ENCODE peak calls at places on chromosomes 1 and 21, in five cellular contexts. S is NCI-H1694 treated with DMSO at 0.1 percent for 48 hours, K is GM20000, F is HEK293T, R is left ventricle myocardium superior. Q is an unnamed sample.

GRCh38 chr1:119516680-119517079 is 9.7 kb downstream of the HSD3B1 start:
- DNase-seq in F (no peak), K (no peak), S (no peak), R (no peak), Q (no peak)

GRCh38 chr1:154157520-154158306 is 2.8 kb upstream of the NUP210L start:
- DNase-seq in K (peak), R (no peak), S (no peak), F (no peak), Q (no peak)

GRCh38 chr1:3688356-3688755 is 36.0 kb downstream of the TP73 start:
- DNase-seq in R (no peak), S (no peak), F (no peak), K (peak), Q (no peak)

GRCh38 chr1:85616011-85616705 is 35.6 kb downstream of the CCN1 start:
- DNase-seq in F (no peak), R (no peak), K (no peak), S (no peak), Q (no peak)

GRCh38 chr1:63662056-63662836 is 69.0 kb downstream of the PGM1 start:
- DNase-seq in K (no peak), S (no peak), F (no peak), R (peak), Q (no peak)

GRCh38 chr1:84780000-84780716 is 89.9 kb upstream of the SSX2IP start:
- DNase-seq in F (no peak), S (no peak), K (no peak), R (no peak), Q (no peak)

GRCh38 chr1:235093685-235094592 is 34.7 kb downstream of the TOMM20 start:
- DNase-seq in F (peak), R (peak), K (peak), S (peak), Q (peak)

GRCh38 chr1:240174734-240175133 is 83.1 kb downstream of the FMN2 start:
- DNase-seq in R (no peak), S (no peak), F (no peak), K (no peak), Q (no peak)

GRCh38 chr1:186812560-186812959 is 16.2 kb upstream of the PLA2G4A start:
- DNase-seq in S (no peak), R (no peak), K (no peak), F (no peak), Q (no peak)

GRCh38 chr1:109277434-109278204 is 5.3 kb downstream of the PSRC1 start:
- DNase-seq in R (peak), S (peak), F (peak), K (peak), Q (no peak)

GRCh38 chr1:216632980-216633379 is 90.2 kb downstream of the ESRRG start:
- DNase-seq in S (peak), K (no peak), F (no peak), R (no peak), Q (peak)

GRCh38 chr1:235910357-235911299 is 43.9 kb upstream of the LYST start:
- DNase-seq in R (no peak), K (no peak), F (peak), S (no peak), Q (no peak)

GRCh38 chr1:55444660-55445059 is 229.5 kb upstream of the USP24 start:
- DNase-seq in S (no peak), R (no peak), F (no peak), K (no peak), Q (peak)

GRCh38 chr1:54229281-54229891 is 29.4 kb downstream of the MRPL37 start:
- DNase-seq in K (no peak), R (no peak), F (no peak), S (no peak), Q (no peak)

GRCh38 chr1:211677659-211678058 is 2.2 kb upstream of the NEK2 start:
- DNase-seq in R (no peak), F (no peak), K (no peak), S (no peak), Q (no peak)

GRCh38 chr1:15765495-15766194 is 7.0 kb downstream of the FBLIM1 start:
- DNase-seq in S (no peak), R (no peak), F (no peak), K (no peak), Q (peak)

GRCh38 chr1:119631433-119632102 is 16.5 kb downstream of the ZNF697 start:
- DNase-seq in F (no peak), S (peak), K (peak), R (peak), Q (no peak)

GRCh38 chr1:116919802-116920201 is 10.1 kb downstream of the PTGFRN start:
- DNase-seq in S (no peak), K (no peak), R (peak), F (no peak), Q (peak)

GRCh38 chr1:9239622-9240401 is 5.2 kb downstream of the H6PD start:
- DNase-seq in R (peak), S (no peak), K (peak), F (no peak), Q (no peak)

GRCh38 chr1:224615861-224616760 is at the start of gene CNIH3:
- DNase-seq in R (no peak), S (peak), F (peak), K (peak), Q (peak)

GRCh38 chr1:88943221-88943620 is 49.2 kb downstream of the KYAT3 start:
- DNase-seq in K (no peak), F (no peak), R (no peak), S (no peak), Q (no peak)

GRCh38 chr1:153842006-153842471 is 66.8 kb downstream of the SLC27A3 start:
- DNase-seq in F (no peak), S (no peak), K (peak), R (no peak), Q (no peak)

GRCh38 chr1:197786280-197786679 is 11.0 kb upstream of the DENND1B start:
- DNase-seq in F (no peak), K (no peak), R (no peak), S (no peak), Q (no peak)

GRCh38 chr1:88394958-88395357 is 289.1 kb upstream of the PKN2 start:
- DNase-seq in S (no peak), K (no peak), R (no peak), F (no peak), Q (peak)

GRCh38 chr1:94301186-94301585 is 63.8 kb upstream of the ARHGAP29 start:
- DNase-seq in F (no peak), R (no peak), K (no peak), S (no peak), Q (no peak)

GRCh38 chr1:40030528-40031135 is 9.9 kb upstream of the CAP1 start:
- DNase-seq in F (no peak), S (no peak), K (no peak), R (no peak), Q (no peak)

GRCh38 chr1:50474859-50475809 is 51.9 kb upstream of the DMRTA2 start:
- DNase-seq in R (no peak), S (no peak), F (peak), K (no peak), Q (no peak)

GRCh38 chr1:10835423-10836421 is 39.3 kb upstream of the CASZ1 start:
- DNase-seq in R (peak), K (no peak), F (peak), S (peak), Q (peak)

GRCh38 chr1:39659538-39659937 is 12.4 kb downstream of the NT5C1A start:
- DNase-seq in F (no peak), S (no peak), K (no peak), R (no peak), Q (no peak)

GRCh38 chr1:7940745-7941436 is at the start of gene TNFRSF9:
- DNase-seq in R (no peak), S (no peak), F (peak), K (peak), Q (no peak)

GRCh38 chr1:16491056-16491675 is 22.9 kb downstream of the RNU1-1 start:
- DNase-seq in K (no peak), S (no peak), F (no peak), R (no peak), Q (no peak)

GRCh38 chr1:49319426-49319963 is 542.8 kb upstream of the BEND5 start:
- DNase-seq in S (no peak), F (no peak), K (no peak), R (no peak), Q (no peak)

GRCh38 chr1:201764166-201764565 is 64.8 kb upstream of the IPO9 start:
- DNase-seq in S (peak), R (no peak), K (no peak), F (no peak), Q (peak)

GRCh38 chr1:15803380-15803779 is 4.1 kb downstream of the UQCRHL start:
- DNase-seq in R (no peak), S (peak), F (peak), K (peak), Q (peak)

GRCh38 chr1:204494281-204495077 is at the start of gene PIK3C2B:
- DNase-seq in R (peak), F (peak), S (peak), K (peak), Q (peak)

GRCh38 chr21:45002381-45003204 is 62.8 kb downstream of the SLX9 start:
- DNase-seq in S (no peak), F (no peak), R (peak), K (no peak), Q (no peak)

GRCh38 chr1:62076286-62076685 is 118.4 kb upstream of the L1TD1 start:
- DNase-seq in S (no peak), K (no peak), R (no peak), F (no peak), Q (no peak)

GRCh38 chr1:8813016-8813763 is 4.2 kb downstream of the RERE start:
- DNase-seq in S (no peak), R (no peak), F (no peak), K (no peak), Q (no peak)

GRCh38 chr1:170685166-170685565 is 21.2 kb downstream of the PRRX1 start:
- DNase-seq in F (no peak), K (no peak), S (no peak), R (no peak), Q (no peak)

Q was measured in NCI-H524.